ENCODE peak calls at places on chromosome 7, in four cellular contexts. V is CD4-positive, CD25-positive, alpha-beta regulatory T cell; A is CD8-positive, alpha-beta T cell; K is heart left ventricle. Q is an unnamed sample.

GRCh38 chr7:149741629-149742028 is 31.8 kb downstream of the ZNF467 start:
- DNase-seq in V (no peak), A (no peak), K (no peak), Q (no peak)

GRCh38 chr7:102273749-102274712 is 12.6 kb upstream of the SH2B2 start:
- DNase-seq in V (no peak), A (no peak), K (no peak), Q (no peak)

GRCh38 chr7:144780071-144780608 is 55.7 kb downstream of the TPK1 start:
- DNase-seq in V (no peak), A (no peak), K (no peak), Q (no peak)

GRCh38 chr7:123876557-123877256 is 31.7 kb downstream of the HYAL4 start:
- DNase-seq in V (no peak), A (no peak), K (no peak), Q (no peak)

GRCh38 chr7:83305027-83305426 is 142.3 kb upstream of the PCLO start:
- DNase-seq in V (no peak), A (no peak), K (no peak), Q (no peak)

GRCh38 chr7:1531263-1531978 is 919 bp downstream of the MAFK start:
- DNase-seq in V (peak; percentile 62), A (no peak), K (peak; percentile 52), Q (peak; percentile 49)

GRCh38 chr7:100367251-100367620 is 6.1 kb upstream of the PILRA start:
- DNase-seq in V (no peak), A (no peak), K (no peak), Q (no peak)

GRCh38 chr7:6165075-6165474 is 107.3 kb downstream of the CYTH3 start:
- DNase-seq in V (no peak), A (no peak), K (no peak), Q (no peak)

GRCh38 chr7:96495751-96496216 is 173.9 kb upstream of the SLC25A13 start:
- DNase-seq in V (peak; percentile 20), A (no peak), K (no peak), Q (peak; percentile 28)

GRCh38 chr7:2843711-2844152 is 376 bp downstream of the GNA12 start:
- DNase-seq in V (peak; percentile 63), A (no peak), K (peak; percentile 50), Q (peak; percentile 36)

GRCh38 chr7:8249121-8249520 is 12.8 kb downstream of the ICA1 start:
- DNase-seq in V (no peak), A (no peak), K (no peak), Q (no peak)

GRCh38 chr7:108581655-108582491 is 12.2 kb downstream of the DNAJB9 start:
- DNase-seq in V (no peak), A (no peak), K (no peak), Q (no peak)

GRCh38 chr7:65371468-65371867 is 2.2 kb upstream of the ZNF92 start:
- DNase-seq in V (no peak), A (no peak), K (no peak), Q (no peak)

GRCh38 chr7:137592232-137592896 is 248.8 kb upstream of the PTN start:
- DNase-seq in V (peak; percentile 2), A (no peak), K (peak; percentile 55), Q (no peak)

GRCh38 chr7:50379539-50379938 is 70.6 kb downstream of the FIGNL1 start:
- DNase-seq in V (no peak), A (no peak), K (no peak), Q (peak; percentile 34)
- H3K36me3 ChIP-seq in V (peaks cover 91% of the 10 kb centered on the region), A (peaks cover 81% of the 10 kb centered on the region), K (peaks cover 54% of the 10 kb centered on the region), Q (peaks cover 89% of the 10 kb centered on the region)

GRCh38 chr7:46834921-46835320 is 747.0 kb downstream of the TNS3 start:
- DNase-seq in V (no peak), A (no peak), K (no peak), Q (no peak)
- H3K36me3 ChIP-seq in V (no peaks in the 10 kb centered on the region), A (no peaks in the 10 kb centered on the region), K (no peaks in the 10 kb centered on the region), Q (no peaks in the 10 kb centered on the region)

GRCh38 chr7:158733220-158733519 is 28.6 kb upstream of the NCAPG2 start:
- DNase-seq in V (no peak), A (no peak), K (no peak), Q (no peak)

GRCh38 chr7:158734861-158735260 is 30.3 kb upstream of the NCAPG2 start:
- DNase-seq in V (no peak), A (no peak), K (no peak), Q (no peak)

GRCh38 chr7:158737064-158737695 is 32.6 kb upstream of the NCAPG2 start:
- DNase-seq in V (no peak), A (no peak), K (no peak), Q (no peak)

GRCh38 chr7:158733762-158734494 is 29.3 kb upstream of the NCAPG2 start:
- DNase-seq in V (no peak), A (no peak), K (no peak), Q (no peak)

DNA sequence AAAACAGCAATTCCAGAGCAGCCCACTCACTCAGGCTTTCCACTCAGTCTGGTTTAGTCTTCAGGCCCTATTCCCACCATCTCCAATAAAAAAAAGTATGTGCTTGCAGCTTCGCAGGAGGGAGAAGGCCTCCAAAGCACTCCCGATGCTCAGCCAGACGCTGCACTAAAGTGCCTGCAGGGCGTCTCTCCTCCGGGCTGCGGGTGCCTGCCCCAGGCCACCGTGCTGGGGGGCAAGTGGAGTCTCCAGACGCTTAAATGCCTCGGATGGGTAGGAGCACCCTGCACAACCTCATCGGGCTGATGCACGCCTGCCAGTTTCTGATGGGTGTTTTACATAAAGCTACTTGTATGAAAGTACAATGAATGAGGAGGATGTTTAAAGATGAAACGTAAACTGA is 31.3 kb upstream of the NCAPG2 start:
- DNase-seq in V (no peak), A (no peak), K (no peak), Q (no peak)
- H3K36me3 ChIP-seq in V (peaks cover 87% of the 10 kb centered on the region), A (peaks cover 49% of the 10 kb centered on the region), K (peaks cover 96% of the 10 kb centered on the region), Q (peaks cover 36% of the 10 kb centered on the region)

GRCh38 chr7:55657654-55658053 is 85.4 kb upstream of the VOPP1 start:
- DNase-seq in V (no peak), A (no peak), K (no peak), Q (no peak)
- H3K36me3 ChIP-seq in V (no peaks in the 10 kb centered on the region), A (no peaks in the 10 kb centered on the region), K (no peaks in the 10 kb centered on the region), Q (no peaks in the 10 kb centered on the region)

Q was measured in naive thymus-derived CD4-positive, alpha-beta T cell.